ENCODE peak calls at places on chromosomes 2 and 18, in six cellular contexts. R is AG10803; I is Caco-2; C is stimulated activated CD8-positive, alpha-beta memory T cell treated with anti-CD3 and anti-CD28 coated beads, Interleukin-15, amount 100 ng/mL, for 4 hours; Q is substantia nigra; Z is T-helper 9 cell. A is an unnamed sample.

GRCh38 chr2:227871375-227871788 is at the start of gene DAW1:
- DNase-seq in Z (peak; percentile 40), Q (peak; percentile 22), C (no peak), I (peak; percentile 73), R (peak; percentile 45), A (peak; percentile 51)

GRCh38 chr2:21010813-21011439 is 32.9 kb downstream of the APOB start:
- DNase-seq in C (no peak), R (no peak), Q (no peak), Z (no peak), I (no peak), A (no peak)

GRCh38 chr18:74699455-74699854 is 101.8 kb downstream of the ZNF407 start:
- DNase-seq in C (no peak), Z (no peak), Q (no peak), I (no peak), R (no peak), A (no peak)

GRCh38 chr2:158498043-158498748 is 41.4 kb downstream of the PKP4 start:
- DNase-seq in I (no peak), Z (no peak), R (peak; percentile 53), C (no peak), Q (no peak), A (no peak)

GRCh38 chr2:25165992-25166618 is 2.3 kb downstream of the POMC start:
- DNase-seq in Q (peak; percentile 21), C (no peak), Z (peak; percentile 12), I (peak; percentile 50), R (no peak), A (no peak)

GRCh38 chr2:192230864-192231453 is 36.2 kb upstream of the TMEFF2 start:
- DNase-seq in C (no peak), Z (no peak), I (no peak), Q (no peak), R (no peak), A (no peak)

GRCh38 chr2:42340045-42340937 is 20.7 kb downstream of the COX7A2L start:
- DNase-seq in C (no peak), Q (no peak), Z (no peak), R (no peak), I (no peak), A (no peak)

GRCh38 chr2:151339168-151339567 is 18.2 kb upstream of the TNFAIP6 start:
- DNase-seq in C (no peak), I (no peak), Z (no peak), R (no peak), Q (no peak), A (no peak)

GRCh38 chr2:144524190-144524957 is 4.5 kb upstream of the ZEB2 start:
- DNase-seq in Z (no peak), R (no peak), C (no peak), I (no peak), Q (peak; percentile 46), A (no peak)

GRCh38 chr2:27591745-27592144 is 8.9 kb downstream of the ZNF512 start:
- DNase-seq in Q (no peak), R (peak; percentile 1), C (no peak), Z (no peak), I (no peak), A (no peak)

GRCh38 chr2:14143435-14143834 is 489.1 kb upstream of the LRATD1 start:
- DNase-seq in I (no peak), Q (no peak), Z (no peak), C (no peak), R (no peak), A (no peak)

GRCh38 chr18:29147944-29148343 is 971.0 kb upstream of the CDH2 start:
- DNase-seq in Z (no peak), Q (no peak), C (no peak), I (peak; percentile 17), R (peak; percentile 78), A (no peak)

A was measured in effector memory CD4-positive, alpha-beta T cell.